ENCODE peak calls at places on chromosomes 3 and 15, in five cellular contexts. Z is lower lobe of right lung, R is uterus, Q is NCI-H1417, A is ELR. T is an unnamed sample.

GRCh38 chr3:138205527-138205926 is 18.4 kb downstream of the ARMC8 start:
- DNase-seq in Z (no peak), R (no peak), Q (no peak), A (no peak), T (no peak)

GRCh38 chr15:31328425-31328998 is 1.9 kb downstream of the KLF13 start:
- DNase-seq in Z (peak), R (no peak), Q (no peak), A (peak), T (peak)

GRCh38 chr15:59345326-59345725 is 27.3 kb downstream of the MYO1E start:
- DNase-seq in Z (no peak), R (no peak), Q (no peak), A (no peak), T (no peak)

GRCh38 chr3:114242947-114243346 is 5.6 kb upstream of the ZNF80 start:
- DNase-seq in Z (no peak), R (no peak), Q (no peak), A (no peak), T (no peak)

GRCh38 chr3:12483364-12483763 is 916 bp upstream of the TSEN2 start:
- DNase-seq in Z (no peak), R (no peak), Q (no peak), A (peak), T (peak)

GRCh38 chr3:144059481-144059880 is 87.9 kb downstream of the DIPK2A start:
- DNase-seq in Z (no peak), R (no peak), Q (no peak), A (no peak), T (no peak)

GRCh38 chr15:66089049-66089448 is 164.5 kb downstream of the MEGF11 start:
- DNase-seq in Z (no peak), R (no peak), Q (no peak), A (no peak), T (no peak)

GRCh38 chr3:171790898-171791694 is 19.2 kb downstream of the PLD1 start:
- DNase-seq in Z (no peak), R (no peak), Q (no peak), A (peak), T (peak)

GRCh38 chr3:43867673-43868072 is 176.9 kb downstream of the ABHD5 start:
- DNase-seq in Z (no peak), R (no peak), Q (no peak), A (peak), T (no peak)

GRCh38 chr3:136261826-136262225 is 11.7 kb downstream of the PCCB start:
- DNase-seq in Z (no peak), R (no peak), Q (no peak), A (no peak), T (no peak)

GRCh38 chr15:65404196-65404872 is 18.4 kb downstream of the IGDCC4 start:
- DNase-seq in Z (no peak), R (no peak), Q (no peak), A (no peak), T (no peak)

GRCh38 chr3:136258199-136258598 is 8.1 kb downstream of the PCCB start:
- DNase-seq in Z (no peak), R (no peak), Q (no peak), A (no peak), T (no peak)

GRCh38 chr3:132083583-132084372 is 49.0 kb upstream of the CPNE4 start:
- DNase-seq in Z (no peak), R (no peak), Q (no peak), A (peak), T (no peak)

GRCh38 chr3:29759021-29759359 is 478.1 kb downstream of the RBMS3 start:
- DNase-seq in Z (no peak), R (peak), Q (no peak), A (peak), T (no peak)

GRCh38 chr15:82850242-82850591 is 40.8 kb downstream of the WHAMM start:
- DNase-seq in Z (no peak), R (no peak), Q (no peak), A (peak), T (peak)

GRCh38 chr15:75228787-75229186 is 27.1 kb downstream of the C15orf39 start:
- DNase-seq in Z (no peak), R (no peak), Q (no peak), A (no peak), T (no peak)

GRCh38 chr15:55916666-55917409 is 76.6 kb downstream of the NEDD4 start:
- DNase-seq in Z (no peak), R (no peak), Q (no peak), A (peak), T (peak)

GRCh38 chr3:43231276-43232000 is 54.9 kb upstream of the SNRK start:
- DNase-seq in Z (no peak), R (no peak), Q (no peak), A (peak), T (no peak)

GRCh38 chr3:152745677-152746076 is 89.3 kb upstream of the P2RY1 start:
- DNase-seq in Z (no peak), R (no peak), Q (no peak), A (no peak), T (no peak)

GRCh38 chr15:29003446-29004233 is 117.9 kb downstream of the APBA2 start:
- DNase-seq in Z (no peak), R (no peak), Q (no peak), A (no peak), T (no peak)

GRCh38 chr15:43218908-43219706 is 1.7 kb downstream of the EPB42 start:
- DNase-seq in Z (no peak), R (no peak), Q (no peak), A (peak), T (peak)

GRCh38 chr3:66272016-66272415 is 51.2 kb downstream of the SLC25A26 start:
- DNase-seq in Z (no peak), R (no peak), Q (no peak), A (no peak), T (no peak)

GRCh38 chr3:60856299-60857046 is 394.8 kb downstream of the FHIT start:
- DNase-seq in Z (no peak), R (no peak), Q (no peak), A (no peak), T (no peak)

GRCh38 chr3:152360966-152361365 is 92.2 kb downstream of the MBNL1 start:
- DNase-seq in Z (no peak), R (no peak), Q (no peak), A (no peak), T (no peak)

GRCh38 chr3:134394380-134394779 is 20.1 kb upstream of the AMOTL2 start:
- DNase-seq in Z (no peak), R (no peak), Q (no peak), A (no peak), T (no peak)

GRCh38 chr3:56347219-56347871 is 120.9 kb downstream of the ERC2 start:
- DNase-seq in Z (no peak), R (no peak), Q (no peak), A (peak), T (peak)

GRCh38 chr3:139460529-139460928 is 15.8 kb downstream of the RBP2 start:
- DNase-seq in Z (no peak), R (no peak), Q (no peak), A (no peak), T (no peak)

GRCh38 chr3:114155370-114155821 is 23.5 kb downstream of the DRD3 start:
- DNase-seq in Z (no peak), R (no peak), Q (no peak), A (peak), T (peak)

GRCh38 chr3:61848885-61849284 is 287.5 kb downstream of the PTPRG start:
- DNase-seq in Z (no peak), R (peak), Q (no peak), A (no peak), T (no peak)

GRCh38 chr15:88454231-88454630 is 13.0 kb downstream of the MRPL46 start:
- DNase-seq in Z (no peak), R (no peak), Q (no peak), A (peak), T (no peak)

GRCh38 chr15:60932051-60932915 is 296.8 kb downstream of the RORA start:
- DNase-seq in Z (no peak), R (no peak), Q (no peak), A (peak), T (no peak)

GRCh38 chr3:104564045-104564643 is 802.6 kb upstream of the ALCAM start:
- DNase-seq in Z (no peak), R (peak), Q (peak), A (peak), T (peak)

GRCh38 chr3:127043041-127043641 is 60.2 kb downstream of the PLXNA1 start:
- DNase-seq in Z (peak), R (no peak), Q (no peak), A (no peak), T (no peak)

GRCh38 chr3:165439765-165440164 is 243.6 kb upstream of the SLITRK3 start:
- DNase-seq in Z (no peak), R (no peak), Q (no peak), A (peak), T (no peak)

GRCh38 chr15:73265536-73266153 is 103.1 kb downstream of the HCN4 start:
- DNase-seq in Z (no peak), R (peak), Q (no peak), A (peak), T (peak)

GRCh38 chr3:111859974-111860859 is 1.2 kb downstream of the PHLDB2 start:
- DNase-seq in Z (peak), R (peak), Q (peak), A (peak), T (peak)

GRCh38 chr3:24521306-24522154 is 26.9 kb upstream of the THRB start:
- DNase-seq in Z (peak), R (peak), Q (peak), A (peak), T (peak)

GRCh38 chr3:38536686-38537085 is 40.5 kb downstream of the EXOG start:
- DNase-seq in Z (no peak), R (no peak), Q (no peak), A (no peak), T (no peak)